ENCODE peak calls at places on chromosome 1, in ten cellular contexts. M, G, L, C, J, E, K, R, A and N are unnamed samples. For H3K27me3, the result is how much of the 10 kb centered on the place peaks cover.

GRCh38 chr1:184060316-184060715 is 8.8 kb downstream of the TSEN15 start:
- DNase-seq in M (peak), G (no peak), L (no peak), C (no peak), J (no peak), E (no peak), K (no peak), R (no peak), A (no peak), N (no peak)

GRCh38 chr1:37995773-37996379 is 6.1 kb upstream of the SF3A3 start:
- DNase-seq in M (peak), G (peak), L (peak), C (peak), J (peak), E (peak), K (no peak), R (peak), A (no peak), N (no peak)

GRCh38 chr1:24459551-24460266 is 42.9 kb upstream of the RCAN3 start:
- DNase-seq in M (no peak), G (no peak), L (no peak), C (no peak), J (no peak), E (no peak), K (no peak), R (no peak), A (no peak), N (no peak)

GRCh38 chr1:161907266-161907665 is 116.4 kb downstream of the OLFML2B start:
- DNase-seq in M (no peak), G (no peak), L (no peak), C (no peak), J (no peak), E (no peak), K (no peak), R (no peak), A (no peak), N (no peak)

GRCh38 chr1:232594018-232594502 is 35.9 kb downstream of the SIPA1L2 start:
- DNase-seq in M (no peak), G (peak), L (no peak), C (no peak), J (no peak), E (no peak), K (no peak), R (no peak), A (no peak), N (no peak)

GRCh38 chr1:208433086-208433485 is 188.9 kb upstream of the PLXNA2 start:
- DNase-seq in M (peak), G (no peak), L (no peak), C (no peak), J (no peak), E (no peak), K (no peak), R (no peak), A (no peak), N (no peak)

GRCh38 chr1:209628618-209629299 is 23.5 kb downstream of the LAMB3 start:
- DNase-seq in M (no peak), G (no peak), L (no peak), C (no peak), J (no peak), E (no peak), K (no peak), R (no peak), A (no peak), N (no peak)

GRCh38 chr1:82604524-82604923 is 803.8 kb downstream of the ADGRL2 start:
- DNase-seq in M (no peak), G (peak), L (peak), C (no peak), J (no peak), E (no peak), K (no peak), R (no peak), A (no peak), N (no peak)

DNA sequence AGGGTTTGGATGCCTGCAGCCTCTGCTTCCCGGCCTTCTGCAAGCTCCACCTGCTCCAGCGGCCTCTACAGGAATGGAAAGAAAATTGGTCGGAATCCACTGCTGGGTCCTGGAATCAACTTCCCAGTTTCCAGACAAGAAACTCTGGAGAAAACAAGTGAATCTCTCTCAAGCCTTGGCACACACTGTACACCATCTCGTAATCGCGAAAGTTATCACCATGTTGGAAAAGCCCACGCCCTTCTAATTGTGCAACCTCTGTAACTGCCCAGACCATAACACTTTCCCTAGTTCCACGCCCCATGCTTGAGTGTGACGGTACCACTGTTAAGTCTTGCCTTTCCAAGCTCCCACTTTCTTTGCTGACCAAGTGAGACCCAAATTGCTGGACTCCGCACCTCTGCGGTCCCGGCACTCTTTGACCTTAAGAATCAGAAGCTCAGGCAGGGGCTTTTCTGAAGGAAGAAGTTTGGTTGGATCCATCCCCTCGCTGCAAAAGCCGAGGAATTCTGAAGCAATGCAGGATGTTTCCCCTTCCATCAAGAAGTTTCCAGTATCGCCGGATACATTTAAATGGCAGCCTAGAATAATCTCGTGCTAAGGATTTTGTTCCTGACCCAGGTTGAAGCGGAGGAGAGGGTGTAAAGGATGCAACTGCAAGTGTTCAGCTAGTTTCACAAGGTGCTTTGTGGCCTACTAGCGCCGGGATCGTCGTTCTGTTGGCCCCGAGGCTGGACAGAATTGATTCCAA is 6.2 kb downstream of the NR5A2 start:
- DNase-seq in M (no peak), G (peak), L (no peak), C (no peak), J (no peak), E (no peak), K (no peak), R (no peak), A (no peak), N (no peak)
- H3K27me3 ChIP-seq in M (half or more), G (half or more), L (under half), C (half or more), J (under half), E (under half), K (under half), R (under half), A (under half), N (half or more)

DNA sequence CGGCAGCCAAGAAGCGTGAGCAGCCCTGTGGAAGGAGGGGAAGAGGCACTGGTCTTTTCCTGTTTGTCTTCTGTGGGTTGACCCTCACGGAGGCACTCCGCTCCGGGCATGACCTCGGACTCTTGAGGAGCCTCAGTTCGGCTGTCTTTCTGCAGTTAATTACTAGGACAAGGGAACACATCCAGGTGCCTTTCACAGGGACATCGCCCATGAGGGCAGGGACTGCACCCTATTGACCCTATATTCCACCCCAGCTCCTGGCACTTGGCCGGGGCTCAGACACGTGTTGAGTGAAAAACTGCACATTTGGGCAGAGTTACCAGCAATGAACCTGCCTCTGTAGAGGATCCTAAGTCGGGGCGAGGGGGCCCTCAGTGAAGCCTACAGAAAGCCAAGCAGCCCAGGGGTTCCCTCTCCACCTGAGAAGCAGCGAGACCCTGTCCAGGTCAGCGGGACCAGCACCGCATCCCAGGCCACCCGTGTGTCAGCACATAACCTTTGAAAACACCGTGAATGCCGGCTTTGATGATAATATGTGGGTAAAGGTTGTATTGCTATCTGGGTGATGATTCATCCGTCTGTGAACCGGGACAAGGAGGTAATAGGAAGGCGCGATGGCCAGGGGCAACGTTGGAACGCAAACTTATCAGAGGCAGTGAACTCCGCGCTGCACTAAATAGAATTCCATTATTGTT is 161.4 kb upstream of the ARHGEF16 start:
- DNase-seq in M (no peak), G (peak), L (no peak), C (no peak), J (no peak), E (no peak), K (no peak), R (no peak), A (no peak), N (no peak)
- H3K27me3 ChIP-seq in M (under half), G (under half), L (under half), C (under half), J (under half), E (under half), K (under half), R (under half), A (under half), N (under half)

GRCh38 chr1:26160527-26161407 is 1.9 kb downstream of the FAM110D start:
- DNase-seq in M (no peak), G (no peak), L (no peak), C (no peak), J (peak), E (no peak), K (no peak), R (no peak), A (no peak), N (no peak)

GRCh38 chr1:26163684-26164035 is 4.8 kb downstream of the FAM110D start:
- DNase-seq in M (no peak), G (no peak), L (no peak), C (no peak), J (no peak), E (no peak), K (no peak), R (no peak), A (no peak), N (no peak)

GRCh38 chr1:26162220-26162703 is 3.4 kb downstream of the FAM110D start:
- DNase-seq in M (peak), G (no peak), L (no peak), C (no peak), J (peak), E (no peak), K (no peak), R (no peak), A (no peak), N (no peak)

GRCh38 chr1:26159113-26160039 is 497 bp downstream of the FAM110D start:
- DNase-seq in M (no peak), G (no peak), L (no peak), C (no peak), J (peak), E (peak), K (no peak), R (no peak), A (no peak), N (no peak)

GRCh38 chr1:26161408-26162219 is 2.7 kb downstream of the FAM110D start:
- DNase-seq in M (peak), G (peak), L (peak), C (peak), J (peak), E (no peak), K (peak), R (peak), A (no peak), N (no peak)
- H3K27me3 ChIP-seq in M (under half), G (under half), L (under half), C (under half), J (under half), E (under half), K (under half), R (under half), A (under half), N (half or more)

GRCh38 chr1:15180189-15180588 is 26.6 kb downstream of the TMEM51 start:
- DNase-seq in M (no peak), G (no peak), L (no peak), C (no peak), J (no peak), E (no peak), K (peak), R (no peak), A (no peak), N (no peak)
- H3K27me3 ChIP-seq in M (under half), G (under half), L (under half), C (under half), J (under half), E (under half), K (under half), R (under half), A (under half), N (under half)